ENCODE peak calls at places on chromosome 9, in nine cellular contexts. One of them, this sample, is unnamed.

GRCh38 chr9:89009049-89009840 is 18.0 kb downstream of the S1PR3 start:
- DNase-seq in endothelial cell: no peak
- DNase-seq in GM19239: no peak
- DNase-seq in heart right ventricle: no peak
- DNase-seq in right cardiac atrium: no peak
- DNase-seq in MCF 10A: no peak
- DNase-seq in hypothalamus: no peak
- DNase-seq in germinal center: no peak
- DNase-seq in myocyte: no peak
- DNase-seq in this sample: no peak

GRCh38 chr9:133737071-133737773 is 930 bp downstream of the SARDH start:
- DNase-seq in endothelial cell: no peak
- DNase-seq in GM19239: no peak
- DNase-seq in heart right ventricle: no peak
- DNase-seq in right cardiac atrium: no peak
- DNase-seq in MCF 10A: no peak
- DNase-seq in hypothalamus: no peak
- DNase-seq in germinal center: no peak
- DNase-seq in myocyte: peak
- DNase-seq in this sample: no peak

GRCh38 chr9:33661186-33661585 is 134.2 kb upstream of the PRSS3 start:
- DNase-seq in endothelial cell: no peak
- DNase-seq in GM19239: no peak
- DNase-seq in heart right ventricle: no peak
- DNase-seq in right cardiac atrium: no peak
- DNase-seq in MCF 10A: no peak
- DNase-seq in hypothalamus: no peak
- DNase-seq in germinal center: no peak
- DNase-seq in myocyte: peak
- DNase-seq in this sample: peak

GRCh38 chr9:96382839-96383164 is 709 bp downstream of the SLC35D2 start:
- DNase-seq in endothelial cell: no peak
- DNase-seq in GM19239: no peak
- DNase-seq in heart right ventricle: no peak
- DNase-seq in right cardiac atrium: no peak
- DNase-seq in MCF 10A: no peak
- DNase-seq in hypothalamus: no peak
- DNase-seq in germinal center: no peak
- DNase-seq in myocyte: no peak
- DNase-seq in this sample: no peak

GRCh38 chr9:131943397-131943796 is 136.3 kb downstream of the MED27 start:
- DNase-seq in endothelial cell: no peak
- DNase-seq in GM19239: no peak
- DNase-seq in heart right ventricle: no peak
- DNase-seq in right cardiac atrium: no peak
- DNase-seq in MCF 10A: no peak
- DNase-seq in hypothalamus: no peak
- DNase-seq in germinal center: no peak
- DNase-seq in myocyte: no peak
- DNase-seq in this sample: no peak

GRCh38 chr9:83956288-83957028 is 23.6 kb downstream of the HNRNPK start:
- DNase-seq in endothelial cell: peak
- DNase-seq in GM19239: peak
- DNase-seq in heart right ventricle: peak
- DNase-seq in right cardiac atrium: peak
- DNase-seq in MCF 10A: no peak
- DNase-seq in hypothalamus: peak
- DNase-seq in germinal center: peak
- DNase-seq in myocyte: peak
- DNase-seq in this sample: peak

GRCh38 chr9:96599298-96599697 is 20.3 kb downstream of the CDC14B start:
- DNase-seq in endothelial cell: no peak
- DNase-seq in GM19239: no peak
- DNase-seq in heart right ventricle: no peak
- DNase-seq in right cardiac atrium: no peak
- DNase-seq in MCF 10A: no peak
- DNase-seq in hypothalamus: no peak
- DNase-seq in germinal center: no peak
- DNase-seq in myocyte: no peak
- DNase-seq in this sample: peak

GRCh38 chr9:134944916-134945315 is 27.2 kb upstream of the FCN1 start:
- DNase-seq in endothelial cell: no peak
- DNase-seq in GM19239: no peak
- DNase-seq in heart right ventricle: no peak
- DNase-seq in right cardiac atrium: no peak
- DNase-seq in MCF 10A: no peak
- DNase-seq in hypothalamus: no peak
- DNase-seq in germinal center: no peak
- DNase-seq in myocyte: no peak
- DNase-seq in this sample: no peak

GRCh38 chr9:115922441-115922840 is 231.2 kb upstream of the PAPPA start:
- DNase-seq in endothelial cell: no peak
- DNase-seq in GM19239: no peak
- DNase-seq in heart right ventricle: no peak
- DNase-seq in right cardiac atrium: no peak
- DNase-seq in MCF 10A: no peak
- DNase-seq in hypothalamus: no peak
- DNase-seq in germinal center: no peak
- DNase-seq in myocyte: no peak
- DNase-seq in this sample: no peak

GRCh38 chr9:84670106-84670800 is 724 bp downstream of the NTRK2 start:
- DNase-seq in endothelial cell: peak
- DNase-seq in GM19239: no peak
- DNase-seq in heart right ventricle: peak
- DNase-seq in right cardiac atrium: peak
- DNase-seq in MCF 10A: no peak
- DNase-seq in hypothalamus: peak
- DNase-seq in germinal center: peak
- DNase-seq in myocyte: no peak
- DNase-seq in this sample: no peak

GRCh38 chr9:137760426-137760825 is 117.2 kb upstream of the CACNA1B start:
- DNase-seq in endothelial cell: no peak
- DNase-seq in GM19239: no peak
- DNase-seq in heart right ventricle: no peak
- DNase-seq in right cardiac atrium: no peak
- DNase-seq in MCF 10A: no peak
- DNase-seq in hypothalamus: no peak
- DNase-seq in germinal center: no peak
- DNase-seq in myocyte: peak
- DNase-seq in this sample: no peak

GRCh38 chr9:93573204-93573828 is 3.1 kb upstream of the PHF2 start:
- DNase-seq in endothelial cell: no peak
- DNase-seq in GM19239: no peak
- DNase-seq in heart right ventricle: no peak
- DNase-seq in right cardiac atrium: no peak
- DNase-seq in MCF 10A: no peak
- DNase-seq in hypothalamus: no peak
- DNase-seq in germinal center: no peak
- DNase-seq in myocyte: no peak
- DNase-seq in this sample: no peak

GRCh38 chr9:137607141-137607857 is 1.8 kb downstream of the ARRDC1 start:
- DNase-seq in endothelial cell: no peak
- DNase-seq in GM19239: no peak
- DNase-seq in heart right ventricle: no peak
- DNase-seq in right cardiac atrium: peak
- DNase-seq in MCF 10A: no peak
- DNase-seq in hypothalamus: no peak
- DNase-seq in germinal center: no peak
- DNase-seq in myocyte: no peak
- DNase-seq in this sample: peak

GRCh38 chr9:115649991-115650472 is 503.6 kb upstream of the PAPPA start:
- DNase-seq in endothelial cell: no peak
- DNase-seq in GM19239: no peak
- DNase-seq in heart right ventricle: peak
- DNase-seq in right cardiac atrium: peak
- DNase-seq in MCF 10A: no peak
- DNase-seq in hypothalamus: peak
- DNase-seq in germinal center: no peak
- DNase-seq in myocyte: peak
- DNase-seq in this sample: no peak

GRCh38 chr9:123225374-123225813 is 43.0 kb downstream of the STRBP start:
- DNase-seq in endothelial cell: peak
- DNase-seq in GM19239: peak
- DNase-seq in heart right ventricle: no peak
- DNase-seq in right cardiac atrium: no peak
- DNase-seq in MCF 10A: peak
- DNase-seq in hypothalamus: no peak
- DNase-seq in germinal center: peak
- DNase-seq in myocyte: peak
- DNase-seq in this sample: peak

GRCh38 chr9:3827175-3827574 is 301.4 kb upstream of the RFX3 start:
- DNase-seq in endothelial cell: no peak
- DNase-seq in GM19239: no peak
- DNase-seq in heart right ventricle: no peak
- DNase-seq in right cardiac atrium: no peak
- DNase-seq in MCF 10A: peak
- DNase-seq in hypothalamus: no peak
- DNase-seq in germinal center: no peak
- DNase-seq in myocyte: no peak
- DNase-seq in this sample: no peak

GRCh38 chr9:102631559-102631958 is 363.6 kb upstream of the CYLC2 start:
- DNase-seq in endothelial cell: no peak
- DNase-seq in GM19239: no peak
- DNase-seq in heart right ventricle: no peak
- DNase-seq in right cardiac atrium: no peak
- DNase-seq in MCF 10A: peak
- DNase-seq in hypothalamus: no peak
- DNase-seq in germinal center: no peak
- DNase-seq in myocyte: no peak
- DNase-seq in this sample: peak

GRCh38 chr9:127519301-127520166 is 68.2 kb downstream of the LRSAM1 start:
- DNase-seq in endothelial cell: no peak
- DNase-seq in GM19239: no peak
- DNase-seq in heart right ventricle: no peak
- DNase-seq in right cardiac atrium: peak
- DNase-seq in MCF 10A: peak
- DNase-seq in hypothalamus: no peak
- DNase-seq in germinal center: no peak
- DNase-seq in myocyte: peak
- DNase-seq in this sample: peak

GRCh38 chr9:35078066-35078465 is 1.7 kb downstream of the FANCG start:
- DNase-seq in endothelial cell: no peak
- DNase-seq in GM19239: no peak
- DNase-seq in heart right ventricle: no peak
- DNase-seq in right cardiac atrium: no peak
- DNase-seq in MCF 10A: no peak
- DNase-seq in hypothalamus: no peak
- DNase-seq in germinal center: no peak
- DNase-seq in myocyte: no peak
- DNase-seq in this sample: no peak

GRCh38 chr9:12604154-12604825 is 88.9 kb upstream of the TYRP1 start:
- DNase-seq in endothelial cell: no peak
- DNase-seq in GM19239: no peak
- DNase-seq in heart right ventricle: no peak
- DNase-seq in right cardiac atrium: no peak
- DNase-seq in MCF 10A: peak
- DNase-seq in hypothalamus: no peak
- DNase-seq in germinal center: no peak
- DNase-seq in myocyte: peak
- DNase-seq in this sample: no peak

GRCh38 chr9:3696368-3696767 is 170.6 kb upstream of the RFX3 start:
- DNase-seq in endothelial cell: no peak
- DNase-seq in GM19239: no peak
- DNase-seq in heart right ventricle: no peak
- DNase-seq in right cardiac atrium: no peak
- DNase-seq in MCF 10A: no peak
- DNase-seq in hypothalamus: no peak
- DNase-seq in germinal center: no peak
- DNase-seq in myocyte: no peak
- DNase-seq in this sample: no peak

GRCh38 chr9:79015951-79016350 is 555.8 kb upstream of the TLE4 start:
- DNase-seq in endothelial cell: no peak
- DNase-seq in GM19239: no peak
- DNase-seq in heart right ventricle: no peak
- DNase-seq in right cardiac atrium: no peak
- DNase-seq in MCF 10A: no peak
- DNase-seq in hypothalamus: no peak
- DNase-seq in germinal center: no peak
- DNase-seq in myocyte: no peak
- DNase-seq in this sample: no peak

GRCh38 chr9:18358325-18358724 is 115.6 kb upstream of the ADAMTSL1 start:
- DNase-seq in endothelial cell: no peak
- DNase-seq in GM19239: no peak
- DNase-seq in heart right ventricle: no peak
- DNase-seq in right cardiac atrium: no peak
- DNase-seq in MCF 10A: no peak
- DNase-seq in hypothalamus: no peak
- DNase-seq in germinal center: no peak
- DNase-seq in myocyte: no peak
- DNase-seq in this sample: no peak

GRCh38 chr9:6757988-6758417 is 230 bp downstream of the KDM4C start:
- DNase-seq in endothelial cell: no peak
- DNase-seq in GM19239: no peak
- DNase-seq in heart right ventricle: peak
- DNase-seq in right cardiac atrium: peak
- DNase-seq in MCF 10A: no peak
- DNase-seq in hypothalamus: no peak
- DNase-seq in germinal center: peak
- DNase-seq in myocyte: no peak
- DNase-seq in this sample: no peak

GRCh38 chr9:18122156-18122555 is 351.8 kb upstream of the ADAMTSL1 start:
- DNase-seq in endothelial cell: no peak
- DNase-seq in GM19239: no peak
- DNase-seq in heart right ventricle: no peak
- DNase-seq in right cardiac atrium: no peak
- DNase-seq in MCF 10A: no peak
- DNase-seq in hypothalamus: no peak
- DNase-seq in germinal center: no peak
- DNase-seq in myocyte: peak
- DNase-seq in this sample: no peak

GRCh38 chr9:83382421-83382820 is 155.8 kb downstream of the FRMD3 start:
- DNase-seq in endothelial cell: no peak
- DNase-seq in GM19239: no peak
- DNase-seq in heart right ventricle: no peak
- DNase-seq in right cardiac atrium: no peak
- DNase-seq in MCF 10A: no peak
- DNase-seq in hypothalamus: no peak
- DNase-seq in germinal center: no peak
- DNase-seq in myocyte: no peak
- DNase-seq in this sample: no peak

GRCh38 chr9:116895956-116896355 is 208.9 kb downstream of the TRIM32 start:
- DNase-seq in endothelial cell: no peak
- DNase-seq in GM19239: no peak
- DNase-seq in heart right ventricle: no peak
- DNase-seq in right cardiac atrium: no peak
- DNase-seq in MCF 10A: peak
- DNase-seq in hypothalamus: no peak
- DNase-seq in germinal center: no peak
- DNase-seq in myocyte: no peak
- DNase-seq in this sample: no peak